ENCODE peak calls at places on chromosomes 2 and 18, in seven cellular contexts. P is activated gamma-delta T cell treated with Interleukin-2 at 50 U/mL for 16 hours; Q is activated naive CD4-positive, alpha-beta T cell; K is lower leg skin; R is AML-193; W is IMR-90; Z is GM13976. G is an unnamed sample.
A peak's percentile ranks its signal among the peaks of the same experiment; 100 is the strongest.

GRCh38 chr2:208370881-208371633 is 35.5 kb upstream of the PTH2R start:
- DNase-seq in K (no peak), Q (no peak), W (peak; percentile 27), R (no peak), P (no peak), Z (no peak), G (no peak)

GRCh38 chr2:85852979-85853498 is 35.8 kb downstream of the ST3GAL5 start:
- DNase-seq in Q (peak; percentile 48), P (peak; percentile 72), R (no peak), K (no peak), W (no peak), Z (no peak), G (peak; percentile 93)

GRCh38 chr2:140842110-140842509 is 1288.7 kb downstream of the LRP1B start:
- DNase-seq in K (no peak), Q (no peak), W (no peak), P (no peak), R (no peak), Z (no peak), G (no peak)

GRCh38 chr2:63189026-63189425 is 138.4 kb downstream of the OTX1 start:
- DNase-seq in Q (no peak), Z (peak; percentile 47), R (no peak), K (no peak), W (peak; percentile 44), P (no peak), G (no peak)

GRCh38 chr2:233075966-233076339 is 15.8 kb downstream of the INPP5D start:
- DNase-seq in R (peak; percentile 52), Z (peak; percentile 54), W (no peak), K (no peak), P (peak; percentile 32), Q (no peak), G (peak; percentile 59)

GRCh38 chr18:11587846-11588245 is 21.6 kb upstream of the SLC35G4 start:
- DNase-seq in K (no peak), Z (no peak), W (no peak), Q (no peak), R (no peak), P (no peak), G (peak; percentile 26)

GRCh38 chr2:240868286-240869108 is at the start of gene AGXT:
- DNase-seq in R (no peak), W (peak; percentile 10), K (no peak), Z (no peak), Q (no peak), P (no peak), G (no peak)

GRCh38 chr2:36438454-36438977 is 82.9 kb downstream of the CRIM1 start:
- DNase-seq in R (no peak), P (no peak), Z (no peak), Q (no peak), K (no peak), W (peak; percentile 99), G (no peak)

GRCh38 chr2:68330691-68331090 is 10.9 kb upstream of the CNRIP1 start:
- DNase-seq in R (no peak), P (no peak), W (peak; percentile 57), Q (no peak), K (no peak), Z (no peak), G (no peak)

GRCh38 chr18:72940509-72940908 is 72.7 kb upstream of the NETO1 start:
- DNase-seq in W (no peak), Q (no peak), Z (no peak), K (no peak), R (no peak), P (no peak), G (no peak)

GRCh38 chr2:26614205-26615128 is 26.7 kb downstream of the CIB4 start:
- DNase-seq in P (no peak), R (no peak), Z (no peak), K (no peak), Q (no peak), W (no peak), G (no peak)

GRCh38 chr18:57029761-57030160 is 117.1 kb upstream of the BOD1L2 start:
- DNase-seq in P (no peak), Z (no peak), K (no peak), R (no peak), Q (no peak), W (no peak), G (no peak)

GRCh38 chr2:96413067-96413722 is 77.6 kb downstream of the NCAPH start:
- DNase-seq in P (no peak), Z (no peak), W (no peak), K (no peak), Q (no peak), R (peak; percentile 5), G (no peak)

GRCh38 chr2:70024284-70024683 is 62.9 kb upstream of the ASPRV1 start:
- DNase-seq in R (no peak), Q (no peak), K (no peak), P (no peak), Z (no peak), W (no peak), G (no peak)

GRCh38 chr18:61572871-61573270 is 239.6 kb downstream of the CDH20 start:
- DNase-seq in Z (no peak), K (no peak), R (no peak), P (no peak), Q (no peak), W (peak; percentile 58), G (no peak)

GRCh38 chr2:59997371-59997770 is 556.1 kb downstream of the BCL11A start:
- DNase-seq in P (no peak), K (no peak), Z (no peak), R (no peak), W (no peak), Q (no peak), G (no peak)

GRCh38 chr18:3885209-3885792 is 435.3 kb downstream of the TGIF1 start:
- DNase-seq in P (no peak), K (no peak), Z (no peak), W (no peak), Q (no peak), R (peak; percentile 49), G (no peak)

GRCh38 chr2:162824319-162824718 is 14.2 kb downstream of the KCNH7 start:
- DNase-seq in R (no peak), P (no peak), W (no peak), Q (no peak), Z (no peak), K (no peak), G (no peak)

GRCh38 chr2:189641565-189641964 is 19.7 kb upstream of the ASNSD1 start:
- DNase-seq in Q (no peak), Z (no peak), K (no peak), W (peak; percentile 66), P (no peak), R (no peak), G (no peak)

GRCh38 chr2:51420521-51420920 is 388.6 kb upstream of the NRXN1 start:
- DNase-seq in W (peak; percentile 17), Z (no peak), Q (no peak), P (no peak), R (no peak), K (no peak), G (no peak)

GRCh38 chr2:136492901-136493300 is 272.4 kb upstream of the THSD7B start:
- DNase-seq in P (no peak), Q (no peak), K (no peak), W (no peak), R (no peak), Z (no peak), G (no peak)

GRCh38 chr2:205273627-205274026 is 408.7 kb upstream of the NRP2 start:
- DNase-seq in R (no peak), P (no peak), Z (no peak), W (no peak), Q (no peak), K (no peak), G (no peak)

GRCh38 chr2:14417586-14417985 is 214.9 kb upstream of the LRATD1 start:
- DNase-seq in W (no peak), K (no peak), Q (no peak), R (no peak), P (no peak), Z (no peak), G (no peak)

GRCh38 chr2:67930156-67930555 is 132.6 kb downstream of the C1D start:
- DNase-seq in K (no peak), Q (no peak), P (no peak), Z (no peak), R (no peak), W (no peak), G (no peak)

GRCh38 chr18:78960709-78961108 is 18.9 kb upstream of the SALL3 start:
- DNase-seq in Z (no peak), R (no peak), Q (no peak), W (no peak), P (no peak), K (no peak), G (no peak)

GRCh38 chr2:69375494-69376353 is 11.3 kb downstream of the GFPT1 start:
- DNase-seq in Q (no peak), R (peak; percentile 67), K (no peak), P (no peak), Z (peak; percentile 47), W (peak; percentile 27), G (peak; percentile 43)

GRCh38 chr2:218856168-218856895 is 3.3 kb upstream of the WNT6 start:
- DNase-seq in K (no peak), R (no peak), Z (no peak), Q (no peak), P (no peak), W (no peak), G (no peak)

GRCh38 chr2:71496156-71496770 is 42.9 kb downstream of the DYSF start:
- DNase-seq in K (no peak), P (no peak), Z (no peak), R (no peak), Q (no peak), W (no peak), G (no peak)

GRCh38 chr2:239127513-239127912 is 273.3 kb downstream of the HDAC4 start:
- DNase-seq in P (no peak), Z (no peak), Q (no peak), K (no peak), R (no peak), W (no peak), G (no peak)

GRCh38 chr2:169415233-169415748 is 53.0 kb upstream of the LRP2 start:
- DNase-seq in Z (no peak), P (no peak), Q (no peak), K (no peak), W (no peak), R (peak; percentile 2), G (no peak)

GRCh38 chr2:134197445-134197844 is 56.4 kb upstream of the MGAT5 start:
- DNase-seq in Q (no peak), K (no peak), P (no peak), W (no peak), Z (no peak), R (no peak), G (no peak)